ENCODE peak calls at places on chromosomes 2 and 18, in four cellular contexts. H is lower leg skin, X is PC-9, U is NB4. G is an unnamed sample.

GRCh38 chr18:29191263-29191662 is 1014.3 kb upstream of the CDH2 start:
- DNase-seq in H (no peak), X (no peak), U (peak; percentile 1), G (no peak)

GRCh38 chr2:48080534-48081316 is 174.4 kb upstream of the FBXO11 start:
- DNase-seq in H (no peak), X (no peak), U (peak; percentile 12), G (no peak)

GRCh38 chr2:44016282-44016681 is 20.5 kb upstream of the LRPPRC start:
- DNase-seq in H (no peak), X (peak; percentile 49), U (peak; percentile 68), G (no peak)

GRCh38 chr2:235988271-235989015 is 179.7 kb downstream of the GBX2 start:
- DNase-seq in H (no peak), X (no peak), U (no peak), G (no peak)

GRCh38 chr2:208546107-208546506 is 139.5 kb downstream of the PTH2R start:
- DNase-seq in H (no peak), X (no peak), U (no peak), G (no peak)

GRCh38 chr2:72993147-72993546 is 75.8 kb downstream of the EMX1 start:
- DNase-seq in H (peak; percentile 36), X (peak; percentile 30), U (peak; percentile 62), G (peak; percentile 49)

GRCh38 chr2:52414596-52414995 is 1353.0 kb upstream of the CHAC2 start:
- DNase-seq in H (no peak), X (no peak), U (no peak), G (no peak)

GRCh38 chr2:151391436-151391835 is 18.3 kb upstream of the RIF1 start:
- DNase-seq in H (no peak), X (no peak), U (no peak), G (no peak)

GRCh38 chr2:164910091-164910899 is 45.0 kb downstream of the SLC38A11 start:
- DNase-seq in H (no peak), X (peak; percentile 18), U (no peak), G (no peak)

GRCh38 chr2:157246212-157247067 is 11.1 kb upstream of the GALNT5 start:
- DNase-seq in H (no peak), X (peak; percentile 12), U (no peak), G (no peak)

GRCh38 chr18:9949315-9949714 is 35.5 kb downstream of the VAPA start:
- DNase-seq in H (no peak), X (no peak), U (no peak), G (no peak)

GRCh38 chr2:79831919-79832318 is 319.1 kb downstream of the CTNNA2 start:
- DNase-seq in H (no peak), X (no peak), U (no peak), G (no peak)

GRCh38 chr2:79827881-79828280 is 315.0 kb downstream of the CTNNA2 start:
- DNase-seq in H (no peak), X (no peak), U (no peak), G (no peak)

GRCh38 chr2:79832540-79833234 is 319.8 kb downstream of the CTNNA2 start:
- DNase-seq in H (no peak), X (no peak), U (no peak), G (no peak)

DNA sequence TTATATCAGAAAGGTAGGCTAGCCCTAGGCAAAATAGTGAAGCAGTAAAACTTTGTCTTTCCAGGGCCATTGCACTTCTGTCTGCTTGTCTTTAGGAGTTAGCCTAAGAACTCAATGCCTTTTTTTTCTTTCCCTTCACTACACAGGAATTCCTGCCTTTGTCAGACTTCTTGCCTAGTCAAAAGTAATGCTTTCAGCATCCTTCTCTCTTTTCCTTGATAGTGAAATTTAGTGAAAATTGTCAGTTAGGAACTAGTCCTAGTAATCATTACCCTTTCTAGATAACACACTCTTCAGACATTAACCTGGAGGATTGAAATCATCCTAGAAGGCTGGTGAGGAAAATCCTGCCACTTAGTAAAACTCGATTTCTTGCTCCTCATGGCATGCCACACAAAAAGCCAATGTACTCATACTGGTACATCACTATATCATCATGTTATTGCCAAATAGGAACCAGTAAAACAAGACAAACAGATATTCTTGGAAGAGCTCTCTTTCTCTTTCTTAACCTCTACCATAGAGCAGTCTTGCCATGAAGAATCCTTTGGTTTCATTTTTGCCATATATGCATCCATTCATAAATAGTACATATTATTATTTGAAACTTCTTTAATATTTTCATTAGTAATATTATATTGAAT is 320.5 kb downstream of the CTNNA2 start:
- DNase-seq in H (no peak), X (no peak), U (no peak), G (no peak)
- H3K4me3 ChIP-seq in H (no peak overlapping the region), X (no peak overlapping the region), U (no peak overlapping the region), G (no peak overlapping the region)

DNA sequence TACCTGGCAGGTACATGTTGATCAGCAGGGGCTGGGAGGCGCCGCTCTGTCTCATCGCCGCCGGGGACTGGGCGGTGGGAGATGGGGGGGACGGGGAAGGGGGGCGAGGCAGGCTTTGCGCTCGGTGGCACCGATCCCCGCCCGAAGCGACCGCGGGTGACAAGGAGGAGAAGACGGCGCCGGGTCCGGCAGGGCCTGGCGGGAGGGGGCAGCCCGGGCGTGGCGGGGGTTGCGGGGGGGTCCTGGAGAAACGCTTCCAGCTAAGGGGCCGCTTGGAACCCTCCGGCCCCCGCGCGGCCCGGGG is at the start of gene FEV:
- DNase-seq in H (no peak), X (no peak), U (no peak), G (no peak)
- H3K4me3 ChIP-seq in H (no peak within 1 kb of the TSS), X (no peak within 1 kb of the TSS), U (no peak within 1 kb of the TSS), G (no peak within 1 kb of the TSS)

DNA sequence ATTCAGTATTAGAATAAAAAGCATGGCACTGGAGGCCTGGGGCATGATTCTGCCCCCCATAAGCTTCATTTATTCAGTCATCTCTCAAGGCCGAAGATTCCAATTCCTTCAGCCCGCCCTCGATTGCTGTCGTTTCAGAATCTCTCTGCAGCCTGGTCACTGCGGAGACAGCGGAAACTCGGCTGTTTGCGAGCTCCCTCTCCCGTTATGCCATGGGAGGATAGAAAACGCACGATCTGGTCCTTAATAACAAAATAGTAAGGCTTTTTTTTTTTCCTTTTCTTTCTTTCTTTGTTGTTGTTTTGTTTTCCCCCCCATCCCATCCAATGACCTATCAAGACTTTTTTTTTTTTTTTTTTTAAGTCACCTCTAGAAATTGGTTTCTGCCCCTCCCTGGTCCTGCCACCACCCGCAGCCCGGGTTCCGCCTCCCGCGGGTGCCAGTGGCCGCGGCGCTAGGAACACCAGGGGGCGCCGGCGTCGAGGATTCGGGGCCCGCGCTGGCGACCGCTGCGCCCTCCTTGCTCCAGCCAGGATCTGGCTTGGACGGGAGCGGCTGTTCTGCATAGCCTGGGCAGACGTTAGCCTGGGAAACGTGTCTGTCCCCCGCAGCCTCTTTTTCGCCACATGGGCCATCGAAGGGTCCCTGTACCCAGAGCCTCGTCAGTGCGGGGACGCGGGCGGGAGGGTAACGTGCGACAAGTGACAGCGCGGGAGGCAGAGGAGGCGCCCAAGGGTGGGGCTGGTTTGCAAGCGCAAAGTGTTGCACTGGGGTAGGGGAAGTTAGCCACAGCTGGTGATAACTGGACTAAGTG is 10.0 kb downstream of the CPLX4 start:
- DNase-seq in H (peak; percentile 35), X (peak; percentile 73), U (peak; percentile 69), G (peak; percentile 64)
- H3K4me3 ChIP-seq in H (no peak overlapping the region), X (peak overlapping the region; percentile 44), U (no peak overlapping the region), G (no peak overlapping the region)

DNA sequence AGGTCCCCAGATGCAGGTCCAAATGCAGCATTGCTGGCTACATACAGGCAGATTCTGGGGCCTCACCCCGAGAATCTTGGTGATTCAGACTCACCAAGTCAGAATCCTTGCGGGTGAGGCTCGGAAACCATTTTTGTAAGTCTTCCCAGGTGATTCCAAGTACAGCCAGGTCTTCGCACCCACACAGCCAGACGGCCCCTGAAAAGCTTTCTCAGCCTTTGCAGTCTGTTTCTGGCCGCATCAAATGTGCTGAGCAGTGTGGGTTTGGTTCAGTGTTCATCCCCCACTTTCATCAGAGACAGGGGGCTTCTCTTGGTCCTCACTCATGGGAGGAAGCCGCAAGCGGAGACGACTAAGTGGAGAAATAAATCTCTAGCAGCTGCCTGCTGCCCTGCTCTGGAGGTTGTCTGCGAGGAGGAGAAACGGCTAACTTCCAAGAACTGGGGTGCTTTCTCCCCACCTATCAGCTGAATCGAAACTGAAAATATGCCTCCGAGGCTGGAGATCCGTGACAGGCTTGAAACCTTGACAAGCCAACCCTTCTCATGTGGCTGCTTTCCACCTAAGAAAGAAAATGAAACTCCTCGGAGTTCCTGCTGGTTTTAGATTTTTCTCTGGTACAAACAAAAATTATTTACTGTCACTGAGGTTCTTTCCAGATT is 8.9 kb upstream of the TMEM185B start:
- DNase-seq in H (no peak), X (peak; percentile 29), U (no peak), G (peak; percentile 75)
- H3K4me3 ChIP-seq in H (peak overlapping the region; percentile 8), X (no peak overlapping the region), U (no peak overlapping the region), G (peak overlapping the region; percentile 99)

GRCh38 chr2:238706673-238707072 is 141.2 kb upstream of the TWIST2 start:
- DNase-seq in H (no peak), X (no peak), U (no peak), G (no peak)

GRCh38 chr2:238704471-238705230 is 143.2 kb upstream of the TWIST2 start:
- DNase-seq in H (no peak), X (no peak), U (no peak), G (no peak)

GRCh38 chr2:238703436-238703835 is 144.4 kb upstream of the TWIST2 start:
- DNase-seq in H (peak; percentile 9), X (no peak), U (no peak), G (no peak)

GRCh38 chr2:238709324-238709723 is 138.6 kb upstream of the TWIST2 start:
- DNase-seq in H (no peak), X (no peak), U (no peak), G (no peak)

DNA sequence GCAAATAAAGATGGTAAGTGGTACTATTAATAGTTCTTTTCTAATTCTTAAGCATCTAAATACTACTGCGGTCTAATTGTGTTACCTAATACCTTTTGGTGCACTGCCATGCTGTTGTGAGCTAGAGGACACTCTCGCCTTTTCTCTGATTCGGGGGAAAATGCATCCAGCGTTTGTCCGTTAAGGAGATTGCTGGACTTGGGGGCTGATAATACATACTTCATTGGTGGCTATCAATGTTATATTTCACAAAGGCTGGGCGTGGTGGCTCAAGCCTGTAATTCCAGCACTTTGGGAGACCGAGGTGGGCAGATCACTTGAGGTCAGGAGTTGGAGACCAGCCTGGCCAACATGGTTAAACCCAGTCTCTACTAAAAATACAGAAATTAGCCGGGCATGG is 141.7 kb upstream of the TWIST2 start:
- DNase-seq in H (no peak), X (no peak), U (no peak), G (no peak)
- H3K4me3 ChIP-seq in H (no peak overlapping the region), X (no peak overlapping the region), U (no peak overlapping the region), G (no peak overlapping the region)

GRCh38 chr2:217806480-217806760 is 196.4 kb downstream of the TNS1 start:
- DNase-seq in H (no peak), X (no peak), U (no peak), G (no peak)
- H3K4me3 ChIP-seq in H (no peak overlapping the region), X (no peak overlapping the region), U (no peak overlapping the region), G (no peak overlapping the region)

GRCh38 chr2:74778381-74779371 is 55.3 kb upstream of the HK2 start:
- DNase-seq in H (no peak), X (no peak), U (peak; percentile 56), G (no peak)
- H3K4me3 ChIP-seq in H (no peak overlapping the region), X (no peak overlapping the region), U (no peak overlapping the region), G (no peak overlapping the region)

GRCh38 chr2:24489465-24489864 is 1.6 kb upstream of the NCOA1 start:
- DNase-seq in H (no peak), X (no peak), U (no peak), G (no peak)
- H3K4me3 ChIP-seq in H (no peak overlapping the region), X (no peak overlapping the region), U (no peak overlapping the region), G (no peak overlapping the region)